ENCODE peak calls at places on chromosome 5, in nine cellular contexts. One of them, this sample, is unnamed.
A peak's percentile ranks its signal among the peaks of the same experiment; 100 is the strongest.

GRCh38 chr5:92581249-92581648 is 999.8 kb downstream of the NR2F1-AS1 start:
- DNase-seq in mammary epithelial cell: no peak
- DNase-seq in naive thymus-derived CD4-positive, alpha-beta T cell: no peak
- DNase-seq in stimulated activated CD4-positive, alpha-beta T cell treated with anti-CD3 and anti-CD28 coated beads, Interleukin-12 subunit alpha, Interleukin-12 subunit beta, amount 100 ng/mL, for 4 hours: no peak
- DNase-seq in sciatic nerve: no peak
- DNase-seq in AG08396: no peak
- DNase-seq in fibroblast of gingiva: peak; percentile 44
- DNase-seq in epithelial cell of proximal tubule: no peak
- DNase-seq in MCF 10A: no peak
- DNase-seq in this sample: peak; percentile 18

GRCh38 chr5:58188287-58188651 is 271.6 kb downstream of the PLK2 start:
- DNase-seq in MCF 10A: peak; percentile 54
- DNase-seq in mammary epithelial cell: peak; percentile 91
- DNase-seq in naive thymus-derived CD4-positive, alpha-beta T cell: no peak
- DNase-seq in AG08396: peak; percentile 41
- DNase-seq in stimulated activated CD4-positive, alpha-beta T cell treated with anti-CD3 and anti-CD28 coated beads, Interleukin-12 subunit alpha, Interleukin-12 subunit beta, amount 100 ng/mL, for 4 hours: no peak
- DNase-seq in fibroblast of gingiva: peak; percentile 64
- DNase-seq in sciatic nerve: no peak
- DNase-seq in epithelial cell of proximal tubule: peak; percentile 94
- DNase-seq in this sample: peak; percentile 78

GRCh38 chr5:9698125-9698848 is 68.1 kb upstream of the TAS2R1 start:
- DNase-seq in MCF 10A: no peak
- DNase-seq in stimulated activated CD4-positive, alpha-beta T cell treated with anti-CD3 and anti-CD28 coated beads, Interleukin-12 subunit alpha, Interleukin-12 subunit beta, amount 100 ng/mL, for 4 hours: no peak
- DNase-seq in sciatic nerve: no peak
- DNase-seq in naive thymus-derived CD4-positive, alpha-beta T cell: no peak
- DNase-seq in epithelial cell of proximal tubule: no peak
- DNase-seq in AG08396: peak; percentile 23
- DNase-seq in mammary epithelial cell: no peak
- DNase-seq in fibroblast of gingiva: peak; percentile 77
- DNase-seq in this sample: peak; percentile 94

GRCh38 chr5:58462623-58463230 is 2.8 kb upstream of the PLK2 start:
- DNase-seq in mammary epithelial cell: peak; percentile 63
- DNase-seq in MCF 10A: peak; percentile 69
- DNase-seq in sciatic nerve: no peak
- DNase-seq in AG08396: peak; percentile 29
- DNase-seq in stimulated activated CD4-positive, alpha-beta T cell treated with anti-CD3 and anti-CD28 coated beads, Interleukin-12 subunit alpha, Interleukin-12 subunit beta, amount 100 ng/mL, for 4 hours: peak; percentile 13
- DNase-seq in fibroblast of gingiva: peak; percentile 50
- DNase-seq in naive thymus-derived CD4-positive, alpha-beta T cell: peak; percentile 41
- DNase-seq in epithelial cell of proximal tubule: no peak
- DNase-seq in this sample: peak; percentile 60

GRCh38 chr5:126888180-126888579 is 111.2 kb downstream of the LMNB1 start:
- DNase-seq in stimulated activated CD4-positive, alpha-beta T cell treated with anti-CD3 and anti-CD28 coated beads, Interleukin-12 subunit alpha, Interleukin-12 subunit beta, amount 100 ng/mL, for 4 hours: no peak
- DNase-seq in mammary epithelial cell: no peak
- DNase-seq in naive thymus-derived CD4-positive, alpha-beta T cell: no peak
- DNase-seq in epithelial cell of proximal tubule: no peak
- DNase-seq in MCF 10A: no peak
- DNase-seq in sciatic nerve: no peak
- DNase-seq in AG08396: no peak
- DNase-seq in fibroblast of gingiva: no peak
- DNase-seq in this sample: no peak

GRCh38 chr5:142095651-142096330 is 12.8 kb upstream of the NDFIP1 start:
- DNase-seq in fibroblast of gingiva: no peak
- DNase-seq in naive thymus-derived CD4-positive, alpha-beta T cell: peak; percentile 95
- DNase-seq in stimulated activated CD4-positive, alpha-beta T cell treated with anti-CD3 and anti-CD28 coated beads, Interleukin-12 subunit alpha, Interleukin-12 subunit beta, amount 100 ng/mL, for 4 hours: peak; percentile 67
- DNase-seq in sciatic nerve: no peak
- DNase-seq in AG08396: no peak
- DNase-seq in mammary epithelial cell: no peak
- DNase-seq in MCF 10A: no peak
- DNase-seq in epithelial cell of proximal tubule: no peak
- DNase-seq in this sample: no peak

GRCh38 chr5:115191439-115192031 is 21.8 kb upstream of the TRIM36 start:
- DNase-seq in mammary epithelial cell: no peak
- DNase-seq in AG08396: no peak
- DNase-seq in naive thymus-derived CD4-positive, alpha-beta T cell: no peak
- DNase-seq in sciatic nerve: no peak
- DNase-seq in stimulated activated CD4-positive, alpha-beta T cell treated with anti-CD3 and anti-CD28 coated beads, Interleukin-12 subunit alpha, Interleukin-12 subunit beta, amount 100 ng/mL, for 4 hours: no peak
- DNase-seq in MCF 10A: no peak
- DNase-seq in epithelial cell of proximal tubule: no peak
- DNase-seq in fibroblast of gingiva: no peak
- DNase-seq in this sample: no peak

GRCh38 chr5:133324058-133324457 is 272.2 kb downstream of the HSPA4 start:
- DNase-seq in AG08396: no peak
- DNase-seq in naive thymus-derived CD4-positive, alpha-beta T cell: no peak
- DNase-seq in fibroblast of gingiva: no peak
- DNase-seq in MCF 10A: no peak
- DNase-seq in stimulated activated CD4-positive, alpha-beta T cell treated with anti-CD3 and anti-CD28 coated beads, Interleukin-12 subunit alpha, Interleukin-12 subunit beta, amount 100 ng/mL, for 4 hours: no peak
- DNase-seq in sciatic nerve: no peak
- DNase-seq in epithelial cell of proximal tubule: no peak
- DNase-seq in mammary epithelial cell: no peak
- DNase-seq in this sample: no peak

GRCh38 chr5:5203441-5203840 is 63.3 kb downstream of the ADAMTS16 start:
- DNase-seq in sciatic nerve: no peak
- DNase-seq in mammary epithelial cell: no peak
- DNase-seq in AG08396: no peak
- DNase-seq in stimulated activated CD4-positive, alpha-beta T cell treated with anti-CD3 and anti-CD28 coated beads, Interleukin-12 subunit alpha, Interleukin-12 subunit beta, amount 100 ng/mL, for 4 hours: no peak
- DNase-seq in naive thymus-derived CD4-positive, alpha-beta T cell: no peak
- DNase-seq in MCF 10A: no peak
- DNase-seq in fibroblast of gingiva: no peak
- DNase-seq in epithelial cell of proximal tubule: no peak
- DNase-seq in this sample: no peak

GRCh38 chr5:84382363-84383295 is 2.1 kb downstream of the EDIL3 start:
- DNase-seq in stimulated activated CD4-positive, alpha-beta T cell treated with anti-CD3 and anti-CD28 coated beads, Interleukin-12 subunit alpha, Interleukin-12 subunit beta, amount 100 ng/mL, for 4 hours: no peak
- DNase-seq in AG08396: peak; percentile 9
- DNase-seq in MCF 10A: peak; percentile 15
- DNase-seq in fibroblast of gingiva: peak; percentile 34
- DNase-seq in mammary epithelial cell: peak; percentile 66
- DNase-seq in epithelial cell of proximal tubule: no peak
- DNase-seq in sciatic nerve: peak; percentile 64
- DNase-seq in naive thymus-derived CD4-positive, alpha-beta T cell: no peak
- DNase-seq in this sample: peak; percentile 24

GRCh38 chr5:37721447-37721871 is 118.4 kb downstream of the GDNF start:
- DNase-seq in epithelial cell of proximal tubule: no peak
- DNase-seq in sciatic nerve: no peak
- DNase-seq in mammary epithelial cell: no peak
- DNase-seq in AG08396: no peak
- DNase-seq in naive thymus-derived CD4-positive, alpha-beta T cell: no peak
- DNase-seq in MCF 10A: no peak
- DNase-seq in fibroblast of gingiva: no peak
- DNase-seq in stimulated activated CD4-positive, alpha-beta T cell treated with anti-CD3 and anti-CD28 coated beads, Interleukin-12 subunit alpha, Interleukin-12 subunit beta, amount 100 ng/mL, for 4 hours: no peak
- DNase-seq in this sample: peak; percentile 76

GRCh38 chr5:52269395-52269794 is 518.3 kb upstream of the ITGA1 start:
- DNase-seq in MCF 10A: no peak
- DNase-seq in fibroblast of gingiva: no peak
- DNase-seq in mammary epithelial cell: no peak
- DNase-seq in sciatic nerve: no peak
- DNase-seq in epithelial cell of proximal tubule: no peak
- DNase-seq in AG08396: no peak
- DNase-seq in naive thymus-derived CD4-positive, alpha-beta T cell: no peak
- DNase-seq in stimulated activated CD4-positive, alpha-beta T cell treated with anti-CD3 and anti-CD28 coated beads, Interleukin-12 subunit alpha, Interleukin-12 subunit beta, amount 100 ng/mL, for 4 hours: no peak
- DNase-seq in this sample: no peak

GRCh38 chr5:172765766-172766286 is 5.2 kb downstream of the DUSP1 start:
- DNase-seq in fibroblast of gingiva: peak; percentile 97
- DNase-seq in mammary epithelial cell: no peak
- DNase-seq in naive thymus-derived CD4-positive, alpha-beta T cell: no peak
- DNase-seq in stimulated activated CD4-positive, alpha-beta T cell treated with anti-CD3 and anti-CD28 coated beads, Interleukin-12 subunit alpha, Interleukin-12 subunit beta, amount 100 ng/mL, for 4 hours: no peak
- DNase-seq in MCF 10A: no peak
- DNase-seq in sciatic nerve: peak; percentile 54
- DNase-seq in epithelial cell of proximal tubule: peak; percentile 99
- DNase-seq in AG08396: no peak
- DNase-seq in this sample: no peak

GRCh38 chr5:107213025-107213424 is 457.7 kb downstream of the EFNA5 start:
- DNase-seq in MCF 10A: no peak
- DNase-seq in fibroblast of gingiva: no peak
- DNase-seq in stimulated activated CD4-positive, alpha-beta T cell treated with anti-CD3 and anti-CD28 coated beads, Interleukin-12 subunit alpha, Interleukin-12 subunit beta, amount 100 ng/mL, for 4 hours: no peak
- DNase-seq in epithelial cell of proximal tubule: no peak
- DNase-seq in AG08396: no peak
- DNase-seq in mammary epithelial cell: no peak
- DNase-seq in naive thymus-derived CD4-positive, alpha-beta T cell: no peak
- DNase-seq in sciatic nerve: no peak
- DNase-seq in this sample: no peak

GRCh38 chr5:41650131-41650530 is 139.7 kb upstream of the PLCXD3 start:
- DNase-seq in stimulated activated CD4-positive, alpha-beta T cell treated with anti-CD3 and anti-CD28 coated beads, Interleukin-12 subunit alpha, Interleukin-12 subunit beta, amount 100 ng/mL, for 4 hours: no peak
- DNase-seq in epithelial cell of proximal tubule: no peak
- DNase-seq in MCF 10A: no peak
- DNase-seq in naive thymus-derived CD4-positive, alpha-beta T cell: no peak
- DNase-seq in fibroblast of gingiva: no peak
- DNase-seq in sciatic nerve: no peak
- DNase-seq in AG08396: no peak
- DNase-seq in mammary epithelial cell: no peak
- DNase-seq in this sample: no peak

GRCh38 chr5:90226433-90227099 is 183.0 kb downstream of the CETN3 start:
- DNase-seq in AG08396: no peak
- DNase-seq in MCF 10A: no peak
- DNase-seq in stimulated activated CD4-positive, alpha-beta T cell treated with anti-CD3 and anti-CD28 coated beads, Interleukin-12 subunit alpha, Interleukin-12 subunit beta, amount 100 ng/mL, for 4 hours: no peak
- DNase-seq in sciatic nerve: no peak
- DNase-seq in epithelial cell of proximal tubule: no peak
- DNase-seq in mammary epithelial cell: no peak
- DNase-seq in naive thymus-derived CD4-positive, alpha-beta T cell: no peak
- DNase-seq in fibroblast of gingiva: no peak
- DNase-seq in this sample: no peak

GRCh38 chr5:71533614-71534013 is 53.5 kb upstream of the MCCC2 start:
- DNase-seq in sciatic nerve: no peak
- DNase-seq in fibroblast of gingiva: peak; percentile 39
- DNase-seq in AG08396: no peak
- DNase-seq in stimulated activated CD4-positive, alpha-beta T cell treated with anti-CD3 and anti-CD28 coated beads, Interleukin-12 subunit alpha, Interleukin-12 subunit beta, amount 100 ng/mL, for 4 hours: no peak
- DNase-seq in MCF 10A: peak; percentile 37
- DNase-seq in naive thymus-derived CD4-positive, alpha-beta T cell: no peak
- DNase-seq in mammary epithelial cell: peak; percentile 12
- DNase-seq in epithelial cell of proximal tubule: no peak
- DNase-seq in this sample: peak; percentile 44

GRCh38 chr5:121285861-121286527 is 565.7 kb upstream of the FTMT start:
- DNase-seq in mammary epithelial cell: no peak
- DNase-seq in naive thymus-derived CD4-positive, alpha-beta T cell: no peak
- DNase-seq in fibroblast of gingiva: peak; percentile 33
- DNase-seq in stimulated activated CD4-positive, alpha-beta T cell treated with anti-CD3 and anti-CD28 coated beads, Interleukin-12 subunit alpha, Interleukin-12 subunit beta, amount 100 ng/mL, for 4 hours: no peak
- DNase-seq in MCF 10A: no peak
- DNase-seq in epithelial cell of proximal tubule: no peak
- DNase-seq in sciatic nerve: no peak
- DNase-seq in AG08396: no peak
- DNase-seq in this sample: no peak

GRCh38 chr5:135827965-135828792 is 6.3 kb upstream of the SLC25A48 start:
- DNase-seq in naive thymus-derived CD4-positive, alpha-beta T cell: no peak
- DNase-seq in epithelial cell of proximal tubule: no peak
- DNase-seq in fibroblast of gingiva: no peak
- DNase-seq in mammary epithelial cell: no peak
- DNase-seq in stimulated activated CD4-positive, alpha-beta T cell treated with anti-CD3 and anti-CD28 coated beads, Interleukin-12 subunit alpha, Interleukin-12 subunit beta, amount 100 ng/mL, for 4 hours: no peak
- DNase-seq in MCF 10A: no peak
- DNase-seq in sciatic nerve: no peak
- DNase-seq in AG08396: no peak
- DNase-seq in this sample: no peak